ENCODE peak calls at places on chromosomes 12 and 14, in ten cellular contexts. One of them, this sample, is unnamed.

GRCh38 chr14:57058319-57058718 is 210.4 kb downstream of the EXOC5 start:
- DNase-seq in ovary: no peak
- DNase-seq in HCT116: no peak
- DNase-seq in IMR-90: no peak
- DNase-seq in MM.1S: no peak
- DNase-seq in heart right ventricle: no peak
- DNase-seq in brain microvascular endothelial cell: no peak
- DNase-seq in esophagus squamous epithelium: no peak
- DNase-seq in HepG2: no peak
- DNase-seq in DND-41: no peak
- DNase-seq in this sample: no peak

GRCh38 chr14:77158175-77158908 is 16.8 kb upstream of the ZDHHC22 start:
- DNase-seq in ovary: no peak
- DNase-seq in DND-41: no peak
- DNase-seq in brain microvascular endothelial cell: peak; percentile 57
- DNase-seq in HCT116: no peak
- DNase-seq in heart right ventricle: peak; percentile 38
- DNase-seq in IMR-90: peak; percentile 71
- DNase-seq in HepG2: no peak
- DNase-seq in MM.1S: no peak
- DNase-seq in esophagus squamous epithelium: no peak
- DNase-seq in this sample: peak; percentile 36

GRCh38 chr14:55772521-55772920 is 192.5 kb downstream of the KTN1 start:
- DNase-seq in IMR-90: no peak
- DNase-seq in HCT116: no peak
- DNase-seq in HepG2: no peak
- DNase-seq in DND-41: no peak
- DNase-seq in ovary: no peak
- DNase-seq in esophagus squamous epithelium: no peak
- DNase-seq in heart right ventricle: no peak
- DNase-seq in MM.1S: no peak
- DNase-seq in brain microvascular endothelial cell: no peak
- DNase-seq in this sample: no peak

GRCh38 chr12:9389796-9390195 is 181.6 kb upstream of the PZP start:
- DNase-seq in HepG2: no peak
- DNase-seq in ovary: no peak
- DNase-seq in DND-41: no peak
- DNase-seq in brain microvascular endothelial cell: no peak
- DNase-seq in MM.1S: no peak
- DNase-seq in IMR-90: no peak
- DNase-seq in heart right ventricle: no peak
- DNase-seq in HCT116: no peak
- DNase-seq in esophagus squamous epithelium: no peak
- DNase-seq in this sample: no peak

GRCh38 chr14:23351681-23352505 is 794 bp downstream of the SLC22A17 start:
- DNase-seq in DND-41: no peak
- DNase-seq in heart right ventricle: peak; percentile 17
- DNase-seq in MM.1S: no peak
- DNase-seq in HCT116: no peak
- DNase-seq in esophagus squamous epithelium: no peak
- DNase-seq in HepG2: no peak
- DNase-seq in ovary: peak; percentile 44
- DNase-seq in IMR-90: no peak
- DNase-seq in brain microvascular endothelial cell: no peak
- DNase-seq in this sample: no peak

GRCh38 chr14:32004300-32004699 is 72.8 kb upstream of the ARHGAP5 start:
- DNase-seq in IMR-90: no peak
- DNase-seq in esophagus squamous epithelium: no peak
- DNase-seq in DND-41: no peak
- DNase-seq in ovary: no peak
- DNase-seq in heart right ventricle: no peak
- DNase-seq in HCT116: peak; percentile 31
- DNase-seq in HepG2: peak; percentile 41
- DNase-seq in MM.1S: no peak
- DNase-seq in brain microvascular endothelial cell: peak; percentile 66
- DNase-seq in this sample: no peak

GRCh38 chr12:4269279-4269991 is 4.1 kb upstream of the CCND2 start:
- DNase-seq in ovary: peak; percentile 82
- DNase-seq in IMR-90: peak; percentile 29
- DNase-seq in HCT116: no peak
- DNase-seq in DND-41: peak; percentile 90
- DNase-seq in MM.1S: peak; percentile 89
- DNase-seq in esophagus squamous epithelium: no peak
- DNase-seq in heart right ventricle: peak; percentile 85
- DNase-seq in HepG2: no peak
- DNase-seq in brain microvascular endothelial cell: peak; percentile 34
- DNase-seq in this sample: peak; percentile 86

GRCh38 chr14:61145903-61146411 is 135.2 kb downstream of the TMEM30B start:
- DNase-seq in heart right ventricle: no peak
- DNase-seq in DND-41: no peak
- DNase-seq in IMR-90: peak; percentile 82
- DNase-seq in HepG2: no peak
- DNase-seq in brain microvascular endothelial cell: peak; percentile 71
- DNase-seq in esophagus squamous epithelium: no peak
- DNase-seq in MM.1S: no peak
- DNase-seq in ovary: no peak
- DNase-seq in HCT116: no peak
- DNase-seq in this sample: no peak

GRCh38 chr12:132724506-132725220 is 14.0 kb downstream of the PGAM5 start:
- DNase-seq in ovary: no peak
- DNase-seq in MM.1S: no peak
- DNase-seq in DND-41: no peak
- DNase-seq in heart right ventricle: no peak
- DNase-seq in HCT116: no peak
- DNase-seq in esophagus squamous epithelium: no peak
- DNase-seq in brain microvascular endothelial cell: no peak
- DNase-seq in HepG2: no peak
- DNase-seq in IMR-90: no peak
- DNase-seq in this sample: no peak
- H3K27ac ChIP-seq in ovary: no peak overlapping the region
- H3K27ac ChIP-seq in MM.1S: no peak overlapping the region
- H3K27ac ChIP-seq in DND-41: no peak overlapping the region
- H3K27ac ChIP-seq in heart right ventricle: no peak overlapping the region
- H3K27ac ChIP-seq in HCT116: no peak overlapping the region
- H3K27ac ChIP-seq in esophagus squamous epithelium: no peak overlapping the region
- H3K27ac ChIP-seq in brain microvascular endothelial cell: no peak overlapping the region
- H3K27ac ChIP-seq in HepG2: no peak overlapping the region
- H3K27ac ChIP-seq in IMR-90: no peak overlapping the region
- H3K27ac ChIP-seq in this sample: no peak overlapping the region

DNA sequence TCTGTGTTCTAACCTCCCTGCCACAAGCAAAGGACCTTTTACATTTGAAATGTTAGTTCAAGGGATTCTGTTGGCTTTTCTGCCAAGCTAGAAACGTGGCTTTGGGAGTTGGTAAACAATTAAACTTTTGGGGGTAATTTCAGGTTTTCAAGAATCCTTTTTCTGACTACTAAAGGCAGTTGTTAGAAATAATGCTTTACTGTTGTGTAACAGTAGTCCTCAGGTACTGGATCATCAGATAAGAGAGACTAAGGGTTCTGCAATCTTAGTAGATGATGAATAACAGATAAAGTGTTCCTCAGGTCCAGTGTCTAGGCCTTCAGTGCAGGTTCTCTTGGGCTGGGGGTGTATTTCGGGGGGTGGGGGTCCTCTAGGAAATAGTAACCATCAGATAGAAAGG is 192.3 kb downstream of the SYNE2 start:
- DNase-seq in MM.1S: no peak
- DNase-seq in heart right ventricle: no peak
- DNase-seq in HepG2: no peak
- DNase-seq in IMR-90: no peak
- DNase-seq in esophagus squamous epithelium: no peak
- DNase-seq in HCT116: no peak
- DNase-seq in DND-41: no peak
- DNase-seq in ovary: no peak
- DNase-seq in brain microvascular endothelial cell: no peak
- DNase-seq in this sample: no peak
- TF ChIP-seq CTCF in MM.1S: no peak
- TF ChIP-seq CTCF in heart right ventricle: no peak
- TF ChIP-seq CTCF in HepG2: no peak
- TF ChIP-seq CTCF in IMR-90: no peak
- TF ChIP-seq CTCF in esophagus squamous epithelium: no peak
- TF ChIP-seq CTCF in HCT116: no peak
- TF ChIP-seq CTCF in DND-41: no peak
- TF ChIP-seq CTCF in ovary: no peak
- TF ChIP-seq CTCF in brain microvascular endothelial cell: no peak
- TF ChIP-seq CTCF in this sample: no peak

DNA sequence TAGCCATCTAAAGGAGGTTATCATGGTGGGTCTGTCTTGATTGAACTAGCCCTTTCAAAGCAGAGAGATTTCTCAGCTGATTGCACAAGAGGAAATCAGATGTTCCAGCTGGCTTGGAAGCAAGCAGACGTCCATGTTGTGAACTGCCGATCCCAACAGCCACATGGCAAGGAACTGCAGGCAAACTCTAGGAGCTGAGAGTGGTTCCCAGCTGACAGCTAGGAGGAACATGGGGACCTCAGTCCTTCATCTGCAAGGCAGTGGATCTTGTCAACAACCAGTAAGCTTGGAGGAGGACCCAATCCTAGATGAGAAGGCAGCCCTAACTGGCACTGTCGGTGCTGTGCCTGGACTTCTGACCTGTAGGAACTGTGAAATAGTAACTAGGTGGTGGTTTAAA is 7.7 kb downstream of the ACVR1B start:
- DNase-seq in HCT116: no peak
- DNase-seq in esophagus squamous epithelium: no peak
- DNase-seq in HepG2: no peak
- DNase-seq in IMR-90: peak; percentile 41
- DNase-seq in heart right ventricle: no peak
- DNase-seq in DND-41: no peak
- DNase-seq in ovary: no peak
- DNase-seq in brain microvascular endothelial cell: no peak
- DNase-seq in MM.1S: no peak
- DNase-seq in this sample: no peak
- H3K27ac ChIP-seq in HCT116: no peak overlapping the region
- H3K27ac ChIP-seq in esophagus squamous epithelium: no peak overlapping the region
- H3K27ac ChIP-seq in HepG2: peak overlapping the region; percentile 71
- H3K27ac ChIP-seq in IMR-90: peak overlapping the region; percentile 26
- H3K27ac ChIP-seq in heart right ventricle: no peak overlapping the region
- H3K27ac ChIP-seq in DND-41: no peak overlapping the region
- H3K27ac ChIP-seq in ovary: no peak overlapping the region
- H3K27ac ChIP-seq in brain microvascular endothelial cell: no peak overlapping the region
- H3K27ac ChIP-seq in MM.1S: no peak overlapping the region
- H3K27ac ChIP-seq in this sample: no peak overlapping the region

GRCh38 chr12:92194566-92194965 is 48.9 kb upstream of the BTG1 start:
- DNase-seq in heart right ventricle: no peak
- DNase-seq in MM.1S: no peak
- DNase-seq in ovary: no peak
- DNase-seq in HepG2: no peak
- DNase-seq in esophagus squamous epithelium: no peak
- DNase-seq in IMR-90: no peak
- DNase-seq in DND-41: no peak
- DNase-seq in brain microvascular endothelial cell: no peak
- DNase-seq in HCT116: no peak
- DNase-seq in this sample: no peak

GRCh38 chr12:92191061-92191460 is 45.4 kb upstream of the BTG1 start:
- DNase-seq in brain microvascular endothelial cell: no peak
- DNase-seq in HepG2: no peak
- DNase-seq in esophagus squamous epithelium: no peak
- DNase-seq in DND-41: no peak
- DNase-seq in IMR-90: peak; percentile 1
- DNase-seq in ovary: no peak
- DNase-seq in HCT116: no peak
- DNase-seq in MM.1S: no peak
- DNase-seq in heart right ventricle: no peak
- DNase-seq in this sample: no peak

GRCh38 chr12:92193063-92193462 is 47.4 kb upstream of the BTG1 start:
- DNase-seq in brain microvascular endothelial cell: no peak
- DNase-seq in IMR-90: no peak
- DNase-seq in HepG2: no peak
- DNase-seq in ovary: no peak
- DNase-seq in DND-41: no peak
- DNase-seq in HCT116: no peak
- DNase-seq in heart right ventricle: no peak
- DNase-seq in MM.1S: no peak
- DNase-seq in esophagus squamous epithelium: no peak
- DNase-seq in this sample: no peak

GRCh38 chr12:92193846-92194245 is 48.2 kb upstream of the BTG1 start:
- DNase-seq in MM.1S: no peak
- DNase-seq in heart right ventricle: no peak
- DNase-seq in HepG2: no peak
- DNase-seq in esophagus squamous epithelium: no peak
- DNase-seq in HCT116: no peak
- DNase-seq in brain microvascular endothelial cell: no peak
- DNase-seq in IMR-90: no peak
- DNase-seq in ovary: no peak
- DNase-seq in DND-41: no peak
- DNase-seq in this sample: no peak

DNA sequence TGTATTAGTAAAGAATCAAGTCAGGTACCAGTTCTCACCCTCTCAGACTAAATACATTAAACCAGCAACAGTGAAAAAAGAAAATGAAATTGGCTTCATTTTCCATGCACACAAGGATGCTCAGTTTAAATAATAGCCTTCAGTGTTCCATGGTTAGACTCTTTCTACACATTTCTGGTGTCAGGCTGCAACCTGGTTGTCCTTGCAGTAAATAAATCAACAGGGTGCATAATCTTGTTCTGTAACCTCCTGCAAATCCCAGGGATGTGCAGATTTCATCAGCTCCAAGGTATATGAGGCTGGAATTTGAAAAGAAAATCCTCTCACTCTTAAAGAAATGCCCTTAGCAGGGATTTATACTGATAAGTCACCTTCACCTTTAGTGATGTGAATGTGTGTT is 46.7 kb upstream of the BTG1 start:
- DNase-seq in IMR-90: no peak
- DNase-seq in esophagus squamous epithelium: no peak
- DNase-seq in heart right ventricle: no peak
- DNase-seq in HepG2: no peak
- DNase-seq in ovary: no peak
- DNase-seq in MM.1S: no peak
- DNase-seq in HCT116: no peak
- DNase-seq in DND-41: no peak
- DNase-seq in brain microvascular endothelial cell: no peak
- DNase-seq in this sample: no peak
- TF ChIP-seq CTCF in IMR-90: no peak
- TF ChIP-seq CTCF in esophagus squamous epithelium: no peak
- TF ChIP-seq CTCF in heart right ventricle: no peak
- TF ChIP-seq CTCF in HepG2: no peak
- TF ChIP-seq CTCF in ovary: no peak
- TF ChIP-seq CTCF in MM.1S: no peak
- TF ChIP-seq CTCF in HCT116: no peak
- TF ChIP-seq CTCF in DND-41: no peak
- TF ChIP-seq CTCF in brain microvascular endothelial cell: no peak
- TF ChIP-seq CTCF in this sample: no peak

This sample was measured in left ventricle myocardium inferior.